ENCODE peak calls at places on chromosomes 3 and 15, in four cellular contexts. A, T, V and C are unnamed samples.

GRCh38 chr15:69823223-69823907 is 274.4 kb downstream of the TLE3 start:
- DNase-seq in A (no peak), T (peak; percentile 23), V (no peak), C (no peak)

GRCh38 chr3:168647582-168647981 is 551.9 kb upstream of the GOLIM4 start:
- DNase-seq in A (no peak), T (no peak), V (no peak), C (no peak)

GRCh38 chr3:63818282-63819150 is 583 bp upstream of the C3orf49 start:
- DNase-seq in A (peak; percentile 77), T (peak; percentile 74), V (peak; percentile 50), C (peak; percentile 75)

GRCh38 chr15:91465086-91465485 is 365.0 kb downstream of the SV2B start:
- DNase-seq in A (no peak), T (no peak), V (no peak), C (no peak)

GRCh38 chr15:70098461-70099166 is 897 bp upstream of the TLE3 start:
- DNase-seq in A (peak; percentile 53), T (peak; percentile 25), V (no peak), C (peak; percentile 67)

GRCh38 chr3:52385157-52385556 is 59.7 kb downstream of the SEMA3G start:
- DNase-seq in A (peak; percentile 50), T (peak; percentile 45), V (no peak), C (peak; percentile 73)

GRCh38 chr3:107208100-107208499 is 169.1 kb upstream of the CCDC54 start:
- DNase-seq in A (no peak), T (peak; percentile 98), V (no peak), C (peak; percentile 27)

GRCh38 chr3:29906906-29907305 is 626.0 kb downstream of the RBMS3 start:
- DNase-seq in A (no peak), T (no peak), V (no peak), C (no peak)

GRCh38 chr3:13528217-13528801 is 20.6 kb upstream of the FBLN2 start:
- DNase-seq in A (peak; percentile 29), T (peak; percentile 20), V (no peak), C (no peak)

DNA sequence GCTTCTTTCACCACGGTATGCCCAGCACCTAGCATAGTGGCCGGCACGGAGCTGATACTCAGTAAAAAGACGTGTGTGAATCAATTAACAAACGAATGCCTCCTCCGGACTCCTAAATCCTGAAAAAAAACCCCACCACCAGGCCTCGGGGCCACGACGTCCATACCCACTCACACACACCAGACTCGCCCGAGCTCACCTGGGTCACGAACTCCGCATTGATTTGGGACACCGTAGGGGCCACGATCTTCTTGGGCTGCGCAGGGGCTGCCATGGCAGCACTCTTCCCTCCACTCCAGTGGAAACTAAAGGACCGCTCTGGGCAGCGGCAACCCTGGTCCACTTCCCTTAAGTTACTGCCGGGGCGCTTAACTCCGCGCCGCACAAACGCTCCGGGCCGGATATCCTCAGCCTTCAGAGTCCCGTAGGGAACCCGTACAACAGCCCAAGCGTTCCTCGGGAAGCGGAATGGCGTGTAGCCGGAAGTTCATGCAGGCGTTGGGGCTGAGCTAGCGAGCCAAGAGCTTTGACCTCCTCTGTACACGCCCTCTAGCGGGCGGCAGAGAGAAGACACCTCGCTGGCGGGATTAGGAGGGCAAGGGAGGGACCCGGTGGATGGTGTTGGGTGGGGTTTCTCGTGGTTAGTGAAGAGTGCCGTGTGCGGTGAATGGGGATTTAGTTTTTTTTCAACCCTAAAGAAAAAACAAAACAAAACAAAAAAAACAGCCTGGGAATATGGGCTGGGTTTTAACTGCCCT is at the start of gene AQR:
- DNase-seq in A (peak; percentile 87), T (peak; percentile 99), V (peak; percentile 84), C (peak; percentile 86)
- TF ChIP-seq CTCF in A (peak; percentile 74), T (peak; percentile 80), V (peak; percentile 88), C (peak; percentile 62)

GRCh38 chr15:72117698-72118399 is at the start of gene MYO9A:
- DNase-seq in A (peak; percentile 97), T (peak; percentile 99), V (peak; percentile 97), C (peak; percentile 98)
- TF ChIP-seq CTCF in A (no peak), T (no peak), V (peak; percentile 48), C (no peak)

GRCh38 chr3:19749448-19750017 is 184.5 kb downstream of the EFHB start:
- DNase-seq in A (no peak), T (no peak), V (no peak), C (no peak)
- TF ChIP-seq CTCF in A (no peak), T (no peak), V (no peak), C (no peak)

GRCh38 chr3:141255864-141256263 is 24.2 kb downstream of the PXYLP1 start:
- DNase-seq in A (no peak), T (peak; percentile 43), V (no peak), C (no peak)
- TF ChIP-seq CTCF in A (peak; percentile 37), T (peak; percentile 23), V (no peak), C (peak; percentile 39)

GRCh38 chr3:10085738-10086137 is 22.3 kb downstream of the FANCD2OS start:
- DNase-seq in A (no peak), T (no peak), V (no peak), C (no peak)
- TF ChIP-seq CTCF in A (no peak), T (no peak), V (no peak), C (no peak)